ENCODE peak calls at places on chromosomes 12 and 14, in nine cellular contexts. X is brain microvascular endothelial cell, E is K562, O is cardiac muscle cell, Q is progenitor cell of endocrine pancreas, N is hepatocyte, I is colonic mucosa, A is MCF 10A, T is lower leg skin. K is an unnamed sample.

GRCh38 chr14:87628129-87628528 is 364.9 kb downstream of the GALC start:
- DNase-seq in X (no peak), E (no peak), O (peak; percentile 41), Q (no peak), N (peak; percentile 86), I (no peak), A (peak; percentile 22), T (peak; percentile 51), K (no peak)

GRCh38 chr14:29016050-29016900 is 249.7 kb downstream of the FOXG1 start:
- DNase-seq in X (peak; percentile 1), E (peak; percentile 7), O (peak; percentile 73), Q (peak; percentile 42), N (peak; percentile 59), I (no peak), A (peak; percentile 31), T (no peak), K (no peak)

GRCh38 chr14:65880507-65880906 is 468.0 kb downstream of the FUT8 start:
- DNase-seq in X (no peak), E (no peak), O (no peak), Q (no peak), N (no peak), I (no peak), A (no peak), T (no peak), K (no peak)

GRCh38 chr14:94213021-94213420 is 38.9 kb downstream of the PPP4R4 start:
- DNase-seq in X (peak; percentile 18), E (no peak), O (no peak), Q (no peak), N (no peak), I (no peak), A (peak; percentile 22), T (no peak), K (peak; percentile 81)

GRCh38 chr12:45644521-45644920 is 85.0 kb upstream of the ARID2 start:
- DNase-seq in X (no peak), E (no peak), O (no peak), Q (no peak), N (no peak), I (no peak), A (peak; percentile 70), T (no peak), K (peak; percentile 91)

GRCh38 chr12:107779077-107779840 is 4.8 kb downstream of the ASCL4 start:
- DNase-seq in X (no peak), E (no peak), O (no peak), Q (no peak), N (no peak), I (no peak), A (no peak), T (no peak), K (no peak)

GRCh38 chr12:90947869-90948268 is 7.1 kb downstream of the CCER1 start:
- DNase-seq in X (no peak), E (no peak), O (no peak), Q (no peak), N (no peak), I (no peak), A (no peak), T (no peak), K (no peak)

GRCh38 chr12:28699029-28699428 is 450.0 kb upstream of the FAR2 start:
- DNase-seq in X (no peak), E (no peak), O (no peak), Q (no peak), N (no peak), I (no peak), A (no peak), T (no peak), K (no peak)

GRCh38 chr14:64788706-64789105 is 84.5 kb downstream of the PLEKHG3 start:
- DNase-seq in X (peak; percentile 94), E (no peak), O (no peak), Q (no peak), N (peak; percentile 41), I (no peak), A (peak; percentile 95), T (no peak), K (peak; percentile 90)

GRCh38 chr12:1011091-1011490 is 20.1 kb downstream of the ERC1 start:
- DNase-seq in X (no peak), E (no peak), O (no peak), Q (no peak), N (no peak), I (no peak), A (no peak), T (no peak), K (no peak)
- TF ChIP-seq CTCF in X (no peak), E (no peak), O (no peak), Q (no peak), N (no peak), I (no peak), A (no peak), T (no peak), K (no peak)

GRCh38 chr14:70789961-70790360 is 19.4 kb downstream of the MAP3K9 start:
- DNase-seq in X (no peak), E (no peak), O (no peak), Q (no peak), N (no peak), I (no peak), A (no peak), T (no peak), K (no peak)
- TF ChIP-seq CTCF in X (no peak), E (no peak), O (no peak), Q (no peak), N (no peak), I (no peak), A (no peak), T (no peak), K (no peak)

DNA sequence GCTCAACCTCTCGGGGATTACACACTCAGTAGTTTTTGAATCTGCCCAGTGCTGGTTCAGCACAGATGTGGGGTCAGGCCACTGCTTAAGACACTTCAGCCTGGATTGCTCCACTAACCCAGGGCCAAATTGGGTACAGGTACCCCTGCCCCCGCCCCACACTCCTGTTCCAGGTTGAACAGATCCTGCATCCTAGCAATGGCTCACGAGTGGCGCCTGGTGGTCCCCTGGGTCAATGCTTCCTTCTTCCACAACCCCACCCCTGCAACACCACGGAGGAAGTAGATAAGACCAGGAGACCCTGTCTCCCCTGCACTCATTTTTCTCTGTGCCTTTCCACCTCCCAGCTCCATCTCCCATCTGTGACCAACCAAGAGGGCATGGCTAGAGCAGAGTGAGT is 108.4 kb downstream of the ESRRB start:
- DNase-seq in X (no peak), E (no peak), O (no peak), Q (no peak), N (no peak), I (no peak), A (no peak), T (no peak), K (no peak)
- TF ChIP-seq CTCF in X (no peak), E (no peak), O (no peak), Q (no peak), N (no peak), I (no peak), A (no peak), T (no peak), K (no peak)

GRCh38 chr12:47319746-47320145 is 240.0 kb upstream of the AMIGO2 start:
- DNase-seq in X (no peak), E (no peak), O (no peak), Q (no peak), N (no peak), I (no peak), A (no peak), T (no peak), K (no peak)

GRCh38 chr12:47316609-47317049 is 236.9 kb upstream of the AMIGO2 start:
- DNase-seq in X (no peak), E (no peak), O (no peak), Q (no peak), N (no peak), I (no peak), A (no peak), T (no peak), K (no peak)

GRCh38 chr12:47321436-47321835 is 241.7 kb upstream of the AMIGO2 start:
- DNase-seq in X (no peak), E (no peak), O (no peak), Q (no peak), N (no peak), I (no peak), A (no peak), T (no peak), K (no peak)

GRCh38 chr12:47318963-47319362 is 239.2 kb upstream of the AMIGO2 start:
- DNase-seq in X (no peak), E (no peak), O (no peak), Q (no peak), N (no peak), I (no peak), A (no peak), T (no peak), K (no peak)

DNA sequence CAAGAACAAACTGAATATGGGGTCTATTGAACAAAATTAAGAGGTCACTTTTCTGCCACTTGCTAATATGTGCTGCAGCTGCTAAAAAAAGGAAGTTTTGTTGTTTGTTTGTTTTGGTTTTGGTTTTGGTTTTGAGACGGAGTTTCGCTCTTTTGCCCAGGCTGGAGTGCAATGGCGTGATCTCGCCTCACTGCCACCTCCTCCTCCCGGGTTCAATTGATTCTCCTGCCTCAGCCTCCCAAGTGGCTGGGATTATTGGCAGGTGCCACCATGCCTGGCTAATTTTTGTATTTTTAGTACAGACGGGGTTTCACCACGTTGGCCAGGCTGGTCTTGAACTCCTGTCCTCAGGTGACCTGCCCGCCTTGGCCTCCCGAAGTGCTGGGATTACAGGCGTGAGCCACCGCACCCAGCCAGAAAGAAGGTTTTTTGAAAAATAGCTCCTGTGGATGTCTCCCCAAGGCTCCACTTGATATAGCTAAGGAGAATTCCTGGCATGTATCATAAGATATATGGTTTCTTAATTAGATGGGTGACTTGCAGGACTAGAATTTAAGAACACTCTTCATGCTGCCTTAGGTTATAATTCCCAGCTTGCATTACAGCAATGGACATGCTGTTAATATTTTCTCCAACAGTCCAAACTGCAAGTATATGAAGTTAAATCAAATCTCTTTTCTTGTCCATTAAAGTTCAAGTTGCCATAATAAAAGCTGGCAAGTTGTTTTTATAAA is 237.6 kb upstream of the AMIGO2 start:
- DNase-seq in X (no peak), E (no peak), O (no peak), Q (no peak), N (no peak), I (no peak), A (no peak), T (no peak), K (no peak)
- TF ChIP-seq CTCF in X (no peak), E (no peak), O (no peak), Q (no peak), N (no peak), I (no peak), A (no peak), T (no peak), K (no peak)

DNA sequence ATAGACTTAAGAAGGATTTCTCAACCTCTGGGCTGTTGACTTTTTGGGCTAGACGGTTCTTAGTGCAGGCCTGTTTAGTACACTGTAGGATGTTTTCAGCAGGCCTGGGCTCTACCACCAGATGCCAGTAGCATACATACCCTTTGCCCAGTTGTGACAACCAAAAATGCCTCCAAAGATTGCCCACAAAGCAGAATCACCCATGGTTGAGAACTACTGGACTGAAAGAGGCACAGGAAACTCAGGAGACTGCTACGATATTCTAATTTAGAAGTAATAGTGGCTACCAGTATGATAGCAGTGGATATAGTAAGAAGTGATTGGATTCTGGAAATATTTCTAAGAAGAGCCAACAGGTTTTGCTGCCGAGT is 15.5 kb downstream of the SLC35E3 start:
- DNase-seq in X (no peak), E (no peak), O (no peak), Q (no peak), N (no peak), I (no peak), A (no peak), T (no peak), K (no peak)
- TF ChIP-seq CTCF in X (no peak), E (no peak), O (no peak), Q (no peak), N (no peak), I (no peak), A (no peak), T (no peak), K (no peak)

K was measured in foreskin keratinocyte.